ENCODE peak calls at places on chromosomes 12 and 14, in four cellular contexts. M is WTC11, K is AG04450, O is KG1. Z is an unnamed sample.

GRCh38 chr12:47883663-47884195 is 21.1 kb downstream of the VDR start:
- DNase-seq in M (no peak), K (no peak), O (no peak), Z (no peak)

GRCh38 chr12:105013892-105014291 is 27.8 kb downstream of the NOPCHAP1 start:
- DNase-seq in O (no peak), M (no peak), K (no peak), Z (no peak)

GRCh38 chr14:72753044-72753710 is 140.7 kb downstream of the DPF3 start:
- DNase-seq in M (no peak), O (no peak), K (no peak), Z (no peak)

GRCh38 chr12:56601503-56601902 is 28.6 kb downstream of the BAZ2A start:
- DNase-seq in K (no peak), M (peak; percentile 53), O (no peak), Z (no peak)

GRCh38 chr14:30957813-30958370 is 67.6 kb upstream of the AP4S1 start:
- DNase-seq in K (no peak), O (no peak), M (no peak), Z (no peak)

GRCh38 chr12:124709722-124710656 is 142.6 kb upstream of the NCOR2 start:
- DNase-seq in M (no peak), K (peak; percentile 50), O (no peak), Z (no peak)

GRCh38 chr12:95621725-95622124 is 70.4 kb upstream of the USP44 start:
- DNase-seq in M (no peak), O (no peak), K (no peak), Z (no peak)

GRCh38 chr12:46921048-46921753 is 95.4 kb upstream of the SLC38A4 start:
- DNase-seq in M (no peak), K (no peak), O (no peak), Z (no peak)

GRCh38 chr12:38160318-38161122 is 156.1 kb upstream of the ALG10B start:
- DNase-seq in O (no peak), K (no peak), M (no peak), Z (no peak)

GRCh38 chr12:6899837-6900519 is 4.6 kb upstream of the LRRC23 start:
- DNase-seq in K (no peak), O (no peak), M (peak; percentile 56), Z (no peak)

GRCh38 chr12:42086021-42086420 is 58.7 kb downstream of the GXYLT1 start:
- DNase-seq in K (peak; percentile 18), O (no peak), M (no peak), Z (peak; percentile 10)

GRCh38 chr12:108063192-108063591 is 65.9 kb upstream of the WSCD2 start:
- DNase-seq in O (no peak), K (no peak), M (no peak), Z (no peak)

GRCh38 chr12:93776581-93777018 is 99.4 kb downstream of the CRADD start:
- DNase-seq in M (no peak), K (peak; percentile 69), O (no peak), Z (peak; percentile 79)

GRCh38 chr12:68224613-68225285 is 861 bp downstream of the IL26 start:
- DNase-seq in O (no peak), M (no peak), K (no peak), Z (no peak)

GRCh38 chr12:12734561-12735071 is 17.4 kb downstream of the CDKN1B start:
- DNase-seq in M (no peak), O (no peak), K (no peak), Z (no peak)

GRCh38 chr12:103814436-103814835 is 26.6 kb downstream of the NT5DC3 start:
- DNase-seq in O (no peak), K (no peak), M (no peak), Z (no peak)

GRCh38 chr12:8665729-8666128 is 3.1 kb upstream of the MFAP5 start:
- DNase-seq in M (no peak), O (no peak), K (no peak), Z (peak; percentile 15)

GRCh38 chr12:49959570-49960473 is 1.9 kb upstream of the AQP5 start:
- DNase-seq in O (no peak), M (peak; percentile 61), K (no peak), Z (no peak)

GRCh38 chr14:53896773-53897172 is 59.9 kb downstream of the BMP4 start:
- DNase-seq in M (no peak), K (peak; percentile 26), O (no peak), Z (peak; percentile 48)

GRCh38 chr14:69543341-69544249 is 31.1 kb downstream of the CCDC177 start:
- DNase-seq in M (no peak), K (peak; percentile 69), O (no peak), Z (peak; percentile 56)

GRCh38 chr14:41868396-41868795 is 261.7 kb downstream of the LRFN5 start:
- DNase-seq in M (no peak), K (no peak), O (no peak), Z (no peak)

GRCh38 chr12:57473392-57473791 is 6.3 kb downstream of the ARHGAP9 start:
- DNase-seq in M (no peak), K (no peak), O (no peak), Z (no peak)

GRCh38 chr12:102958073-102958829 is 777 bp downstream of the ASCL1 start:
- DNase-seq in O (no peak), K (no peak), M (peak; percentile 74), Z (no peak)

GRCh38 chr12:6917491-6918231 is 3.3 kb downstream of the ENO2 start:
- DNase-seq in M (no peak), K (no peak), O (no peak), Z (no peak)

GRCh38 chr12:27207626-27208413 is 36.3 kb upstream of the STK38L start:
- DNase-seq in M (no peak), O (no peak), K (no peak), Z (no peak)

GRCh38 chr12:115885040-115885439 is 392.5 kb downstream of the MED13L start:
- DNase-seq in K (no peak), M (no peak), O (no peak), Z (no peak)

GRCh38 chr14:68666206-68666730 is 126.6 kb downstream of the ZFP36L1 start:
- DNase-seq in K (no peak), M (no peak), O (no peak), Z (no peak)

GRCh38 chr14:99098199-99098598 is 173.8 kb downstream of the BCL11B start:
- DNase-seq in K (no peak), M (no peak), O (no peak), Z (no peak)

GRCh38 chr14:63875311-63875710 is 22.5 kb downstream of the SYNE2 start:
- DNase-seq in M (no peak), O (no peak), K (no peak), Z (no peak)

GRCh38 chr12:121579190-121579791 is 1.5 kb downstream of the KDM2B start:
- DNase-seq in O (no peak), K (no peak), M (peak; percentile 45), Z (no peak)

GRCh38 chr12:19856389-19856788 is 417.1 kb downstream of the AEBP2 start:
- DNase-seq in K (no peak), O (no peak), M (no peak), Z (peak; percentile 18)

GRCh38 chr14:86654558-86655184 is 1124.7 kb downstream of the FLRT2 start:
- DNase-seq in K (no peak), M (peak; percentile 86), O (peak; percentile 73), Z (no peak)

GRCh38 chr12:80064269-80064668 is 35.1 kb upstream of the OTOGL start:
- DNase-seq in O (no peak), M (no peak), K (peak; percentile 75), Z (no peak)

GRCh38 chr12:65695077-65695865 is 129.0 kb upstream of the HMGA2 start:
- DNase-seq in M (no peak), O (no peak), K (peak; percentile 93), Z (peak; percentile 88)

GRCh38 chr14:74257078-74257987 is 18.1 kb downstream of the VSX2 start:
- DNase-seq in M (peak; percentile 68), O (no peak), K (no peak), Z (no peak)

GRCh38 chr14:42884100-42884499 is 1277.4 kb downstream of the LRFN5 start:
- DNase-seq in O (no peak), M (no peak), K (peak; percentile 79), Z (no peak)

GRCh38 chr14:37622231-37622923 is 26.9 kb downstream of the TTC6 start:
- DNase-seq in O (no peak), K (no peak), M (peak; percentile 65), Z (no peak)

GRCh38 chr12:6215932-6216494 is 15.8 kb downstream of the CD9 start:
- DNase-seq in K (no peak), M (peak; percentile 47), O (no peak), Z (peak; percentile 90)

GRCh38 chr14:20587489-20588154 is at the start of gene RNASE11:
- DNase-seq in O (no peak), M (no peak), K (no peak), Z (no peak)